ENCODE peak calls at places on chromosome 19, in four cellular contexts. One of them, this sample, is unnamed.

GRCh38 chr19:21143846-21144245 is 2.0 kb downstream of the ZNF431 start:
- DNase-seq in endodermal cell: no peak
- DNase-seq in gastrocnemius medialis: no peak
- DNase-seq in psoas muscle: no peak
- DNase-seq in this sample: no peak

GRCh38 chr19:18130523-18131242 is 22.3 kb upstream of the PIK3R2 start:
- DNase-seq in endodermal cell: no peak
- DNase-seq in gastrocnemius medialis: no peak
- DNase-seq in psoas muscle: no peak
- DNase-seq in this sample: no peak

GRCh38 chr19:10118960-10119359 is 739 bp downstream of the EIF3G start:
- DNase-seq in endodermal cell: no peak
- DNase-seq in gastrocnemius medialis: no peak
- DNase-seq in psoas muscle: no peak
- DNase-seq in this sample: no peak

GRCh38 chr19:7795555-7796161 is 32.6 kb downstream of the CLEC4M start:
- DNase-seq in endodermal cell: no peak
- DNase-seq in gastrocnemius medialis: no peak
- DNase-seq in psoas muscle: no peak
- DNase-seq in this sample: no peak

GRCh38 chr19:10001899-10002298 is 8.4 kb downstream of the COL5A3 start:
- DNase-seq in endodermal cell: peak; percentile 85
- DNase-seq in gastrocnemius medialis: no peak
- DNase-seq in psoas muscle: peak; percentile 67
- DNase-seq in this sample: no peak

GRCh38 chr19:8240274-8241229 is 31.4 kb downstream of the CERS4 start:
- DNase-seq in endodermal cell: peak; percentile 84
- DNase-seq in gastrocnemius medialis: peak; percentile 36
- DNase-seq in psoas muscle: peak; percentile 84
- DNase-seq in this sample: peak; percentile 88

GRCh38 chr19:1154731-1155351 is 19.2 kb downstream of the SBNO2 start:
- DNase-seq in endodermal cell: no peak
- DNase-seq in gastrocnemius medialis: peak; percentile 89
- DNase-seq in psoas muscle: peak; percentile 95
- DNase-seq in this sample: peak; percentile 92

GRCh38 chr19:3061214-3062161 is 807 bp downstream of the TLE5 start:
- DNase-seq in endodermal cell: no peak
- DNase-seq in gastrocnemius medialis: no peak
- DNase-seq in psoas muscle: peak; percentile 67
- DNase-seq in this sample: no peak

GRCh38 chr19:21463449-21464105 is 41.8 kb upstream of the ZNF429 start:
- DNase-seq in endodermal cell: peak; percentile 97
- DNase-seq in gastrocnemius medialis: no peak
- DNase-seq in psoas muscle: no peak
- DNase-seq in this sample: no peak

DNA sequence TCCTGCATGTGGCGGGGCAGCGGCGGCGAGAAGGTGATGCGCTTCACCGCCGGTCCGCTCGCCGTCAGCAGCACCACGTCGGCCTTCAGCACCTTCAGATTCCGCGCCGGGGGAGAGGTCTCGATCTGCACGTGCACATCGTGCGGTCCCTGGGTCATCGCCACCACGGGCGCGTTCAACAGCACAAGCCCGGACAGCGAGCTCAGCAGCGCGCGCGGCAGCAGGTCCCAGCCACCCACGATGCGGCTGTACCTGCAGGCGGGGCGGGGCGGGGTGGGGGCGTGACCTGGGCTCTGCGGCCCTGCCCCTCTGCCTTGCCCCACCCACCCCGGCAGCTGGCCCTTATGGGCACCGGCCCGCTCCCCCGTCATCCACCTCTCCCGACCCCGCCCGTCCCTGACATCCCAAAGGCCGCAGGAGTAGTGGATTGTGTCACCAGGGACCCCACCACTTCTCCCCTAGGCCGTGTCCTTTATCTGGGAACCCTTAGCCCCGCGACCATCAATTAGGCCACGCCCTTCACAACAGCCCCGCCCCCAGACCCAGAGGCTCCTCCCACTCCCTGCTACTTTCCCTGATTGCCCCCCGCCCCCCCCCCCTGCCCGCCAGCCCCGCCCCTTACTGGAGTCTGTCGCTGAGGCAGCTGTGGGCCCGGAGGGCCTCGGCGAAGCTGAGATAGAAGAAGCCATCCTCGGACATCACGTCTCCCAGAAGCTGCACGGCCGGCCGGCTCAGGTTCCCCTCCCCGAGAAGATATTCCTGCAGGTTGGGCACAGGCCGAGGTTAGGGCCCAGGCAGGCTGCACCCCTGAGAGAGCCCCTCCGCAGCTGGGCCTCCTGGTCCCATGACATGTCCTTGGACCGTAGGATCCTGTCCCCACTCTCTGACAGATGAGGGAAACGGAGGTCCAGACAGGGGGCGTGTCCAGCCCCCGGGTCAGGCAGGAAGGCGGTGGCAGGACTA is 6.1 kb downstream of the IL4I1 start:
- DNase-seq in endodermal cell: peak; percentile 93
- DNase-seq in gastrocnemius medialis: no peak
- DNase-seq in psoas muscle: no peak
- DNase-seq in this sample: no peak
- TF ChIP-seq CTCF in endodermal cell: peak; percentile 24
- TF ChIP-seq CTCF in gastrocnemius medialis: no peak
- TF ChIP-seq CTCF in psoas muscle: no peak
- TF ChIP-seq CTCF in this sample: no peak

GRCh38 chr19:11781295-11782057 is 14.7 kb downstream of the ZNF441 start:
- DNase-seq in endodermal cell: no peak
- DNase-seq in gastrocnemius medialis: no peak
- DNase-seq in psoas muscle: no peak
- DNase-seq in this sample: no peak
- H3K4me3 ChIP-seq in endodermal cell: peak overlapping the region; percentile 37
- H3K4me3 ChIP-seq in gastrocnemius medialis: no peak overlapping the region
- H3K4me3 ChIP-seq in psoas muscle: no peak overlapping the region
- H3K4me3 ChIP-seq in this sample: no peak overlapping the region

GRCh38 chr19:48248081-48248833 is 7.5 kb downstream of the CARD8 start:
- DNase-seq in endodermal cell: no peak
- DNase-seq in gastrocnemius medialis: no peak
- DNase-seq in psoas muscle: no peak
- DNase-seq in this sample: no peak

GRCh38 chr19:48239582-48240141 is 16.1 kb downstream of the CARD8 start:
- DNase-seq in endodermal cell: no peak
- DNase-seq in gastrocnemius medialis: peak; percentile 28
- DNase-seq in psoas muscle: peak; percentile 20
- DNase-seq in this sample: no peak

GRCh38 chr19:48246101-48246500 is 9.6 kb downstream of the CARD8 start:
- DNase-seq in endodermal cell: no peak
- DNase-seq in gastrocnemius medialis: no peak
- DNase-seq in psoas muscle: no peak
- DNase-seq in this sample: no peak

GRCh38 chr19:48247212-48247611 is 8.5 kb downstream of the CARD8 start:
- DNase-seq in endodermal cell: no peak
- DNase-seq in gastrocnemius medialis: no peak
- DNase-seq in psoas muscle: no peak
- DNase-seq in this sample: no peak

DNA sequence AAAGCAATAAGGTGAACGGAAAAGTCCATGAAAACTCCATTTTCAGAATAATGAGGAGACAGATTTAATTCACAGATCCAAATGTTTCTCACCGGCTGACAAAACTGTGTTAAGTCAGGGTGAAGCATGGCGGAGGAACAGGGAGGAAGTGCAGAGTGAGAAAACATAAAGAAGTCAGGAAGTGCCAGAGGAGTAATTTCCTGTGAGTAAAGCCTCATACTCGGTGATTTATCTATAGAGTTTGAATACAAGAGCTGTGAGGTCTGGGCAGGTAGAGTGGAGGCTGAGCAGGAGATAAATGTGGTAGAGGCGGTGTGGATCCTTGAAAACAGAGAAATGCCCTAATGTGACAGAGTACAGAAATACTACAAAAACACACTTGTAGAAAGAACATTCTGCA is 11.4 kb downstream of the CARD8 start:
- DNase-seq in endodermal cell: no peak
- DNase-seq in gastrocnemius medialis: no peak
- DNase-seq in psoas muscle: no peak
- DNase-seq in this sample: no peak
- H3K27ac ChIP-seq in endodermal cell: no peak overlapping the region
- H3K27ac ChIP-seq in gastrocnemius medialis: peak overlapping the region; percentile 4
- H3K27ac ChIP-seq in psoas muscle: no peak overlapping the region
- H3K27ac ChIP-seq in this sample: no peak overlapping the region

DNA sequence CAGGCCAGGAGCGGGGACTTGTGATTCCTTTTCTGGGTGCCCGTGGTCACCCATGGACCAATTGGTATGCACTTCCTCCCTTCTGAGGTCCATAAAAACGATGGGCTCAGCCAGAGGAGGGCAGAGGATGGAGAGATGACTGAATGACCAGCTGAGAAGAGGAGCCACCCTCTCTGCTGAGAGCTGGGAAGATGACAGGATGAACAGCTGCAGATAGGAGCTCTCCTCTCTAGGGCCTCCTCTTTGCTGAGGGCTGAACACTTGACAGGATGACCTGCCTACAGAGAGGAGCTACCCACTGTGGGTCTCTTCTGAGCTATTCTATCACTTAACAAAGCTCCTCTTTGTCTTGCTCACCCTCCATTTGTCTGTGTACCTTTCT is 4.1 kb downstream of the IGFL4 start:
- DNase-seq in endodermal cell: no peak
- DNase-seq in gastrocnemius medialis: no peak
- DNase-seq in psoas muscle: no peak
- DNase-seq in this sample: no peak
- TF ChIP-seq CTCF in endodermal cell: no peak
- TF ChIP-seq CTCF in gastrocnemius medialis: no peak
- TF ChIP-seq CTCF in psoas muscle: no peak
- TF ChIP-seq CTCF in this sample: no peak